ENCODE peak calls at places on chromosome 12, in five cellular contexts. F is suprapubic skin, W is fibroblast of mammary gland, E is left ventricle myocardium inferior, B is heart right ventricle. G is an unnamed sample.

GRCh38 chr12:76455582-76456345 is 103.8 kb downstream of the OSBPL8 start:
- DNase-seq in F (no peak), W (peak; percentile 91), E (no peak), B (no peak), G (peak; percentile 56)

GRCh38 chr12:2051700-2052625 is 824 bp upstream of the CACNA1C start:
- DNase-seq in F (no peak), W (no peak), E (no peak), B (no peak), G (no peak)

GRCh38 chr12:26741828-26742227 is 91.2 kb downstream of the ITPR2 start:
- DNase-seq in F (no peak), W (no peak), E (no peak), B (no peak), G (no peak)

GRCh38 chr12:109529618-109530300 is 43.5 kb downstream of the MMAB start:
- DNase-seq in F (no peak), W (no peak), E (no peak), B (no peak), G (no peak)

GRCh38 chr12:93773122-93773871 is 96.1 kb downstream of the CRADD start:
- DNase-seq in F (no peak), W (peak; percentile 93), E (no peak), B (no peak), G (no peak)

GRCh38 chr12:124747426-124748161 is 116.1 kb downstream of the SCARB1 start:
- DNase-seq in F (no peak), W (peak; percentile 99), E (no peak), B (no peak), G (no peak)

GRCh38 chr12:123761841-123762714 is at the start of gene DNAH10:
- DNase-seq in F (no peak), W (peak; percentile 6), E (no peak), B (no peak), G (no peak)

GRCh38 chr12:131808744-131809371 is 19.3 kb upstream of the MMP17 start:
- DNase-seq in F (no peak), W (no peak), E (peak; percentile 52), B (no peak), G (no peak)

GRCh38 chr12:1429980-1430379 is 164.4 kb downstream of the FBXL14 start:
- DNase-seq in F (no peak), W (peak; percentile 99), E (no peak), B (no peak), G (peak; percentile 20)

GRCh38 chr12:40020261-40020691 is 85.6 kb downstream of the SLC2A13 start:
- DNase-seq in F (no peak), W (no peak), E (no peak), B (no peak), G (no peak)

GRCh38 chr12:26271889-26272492 is 76.6 kb downstream of the SSPN start:
- DNase-seq in F (peak; percentile 80), W (peak; percentile 91), E (peak; percentile 82), B (peak; percentile 87), G (no peak)

DNA sequence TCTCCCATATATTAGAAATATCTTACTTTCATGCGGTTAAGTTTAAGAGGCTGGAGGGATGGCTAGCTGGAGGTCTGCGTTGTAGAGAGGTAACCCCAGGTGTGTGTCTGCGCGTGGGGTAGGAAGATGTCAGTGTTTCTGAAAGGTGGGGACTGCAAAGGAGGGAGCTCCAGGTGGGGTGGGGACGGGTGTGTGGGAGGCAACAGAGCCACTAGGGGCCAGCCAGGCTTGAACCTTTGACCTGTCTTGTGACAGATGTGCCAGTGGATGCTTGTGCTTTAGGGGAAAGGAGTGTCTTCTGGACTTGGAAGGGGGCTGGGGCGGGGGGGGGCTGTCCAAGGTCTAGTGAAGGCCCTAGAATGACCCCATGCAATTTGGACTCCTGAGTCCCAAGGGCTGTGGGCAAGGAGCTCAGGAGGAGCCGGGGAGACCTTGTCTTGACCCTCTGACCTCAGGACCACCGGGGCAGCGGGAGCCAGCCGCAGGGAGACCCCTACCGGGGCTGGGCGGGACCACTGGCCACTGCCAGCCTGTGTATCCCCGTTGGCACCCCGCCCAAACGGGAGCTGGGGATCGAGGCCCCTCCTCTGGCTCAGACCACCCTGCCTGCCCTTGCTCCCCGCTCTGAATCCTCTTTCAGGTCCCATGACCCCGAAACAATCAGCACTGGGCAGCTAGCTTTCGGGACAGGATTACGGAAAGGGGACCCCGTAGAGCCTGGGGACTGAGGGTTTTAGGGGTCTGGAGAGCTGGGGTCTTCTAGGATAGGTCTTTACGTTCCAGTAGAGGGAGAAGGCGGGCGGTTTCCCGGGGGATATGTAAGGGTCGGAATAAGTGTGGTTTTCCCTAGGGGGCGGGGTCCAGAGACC is 1.1 kb downstream of the GLI1 start:
- DNase-seq in F (no peak), W (no peak), E (no peak), B (no peak), G (no peak)
- TF ChIP-seq CTCF in F (no peak), W (no peak), E (no peak), B (no peak), G (no peak)

GRCh38 chr12:104680070-104680469 is 223.3 kb downstream of the CHST11 start:
- DNase-seq in F (no peak), W (no peak), E (no peak), B (no peak), G (no peak)
- TF ChIP-seq CTCF in F (no peak), W (peak; percentile 36), E (peak; percentile 22), B (no peak), G (peak; percentile 20)

DNA sequence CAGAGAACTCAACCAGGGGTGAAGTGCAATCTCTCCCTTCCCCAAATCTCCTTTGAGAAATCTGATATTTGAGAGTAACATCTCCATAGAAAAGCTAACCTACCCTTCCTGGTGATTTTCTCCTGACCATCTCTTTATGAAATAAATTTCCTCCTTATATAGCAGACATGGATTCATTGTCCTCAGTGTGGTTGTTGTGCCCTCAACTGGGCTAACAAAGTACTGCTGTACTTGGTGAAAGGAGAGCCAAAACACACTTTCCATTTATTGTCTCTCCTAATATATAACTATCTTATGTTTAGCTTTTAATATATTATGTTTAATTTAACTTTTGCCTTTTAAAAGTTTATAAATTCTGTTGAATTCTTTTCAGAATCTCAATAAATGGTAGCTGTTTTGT is 65.1 kb upstream of the SLCO1B1 start:
- DNase-seq in F (no peak), W (no peak), E (no peak), B (no peak), G (no peak)
- TF ChIP-seq CTCF in F (no peak), W (no peak), E (peak; percentile 51), B (no peak), G (no peak)

GRCh38 chr12:80472912-80473500 is 29.0 kb downstream of the PTPRQ start:
- DNase-seq in F (no peak), W (peak; percentile 90), E (no peak), B (no peak), G (peak; percentile 39)
- TF ChIP-seq CTCF in F (no peak), W (peak; percentile 53), E (peak; percentile 50), B (peak; percentile 30), G (peak; percentile 53)

GRCh38 chr12:69096669-69097364 is 142.6 kb upstream of the CPSF6 start:
- DNase-seq in F (no peak), W (peak; percentile 18), E (no peak), B (no peak), G (no peak)
- TF ChIP-seq CTCF in F (no peak), W (no peak), E (no peak), B (no peak), G (no peak)

GRCh38 chr12:63318313-63318712 is 167.3 kb upstream of the AVPR1A start:
- DNase-seq in F (no peak), W (no peak), E (no peak), B (no peak), G (no peak)

GRCh38 chr12:63317447-63317846 is 166.4 kb upstream of the AVPR1A start:
- DNase-seq in F (no peak), W (no peak), E (no peak), B (no peak), G (no peak)

GRCh38 chr12:63317880-63318279 is 166.9 kb upstream of the AVPR1A start:
- DNase-seq in F (no peak), W (no peak), E (no peak), B (no peak), G (no peak)

GRCh38 chr12:63308701-63309100 is 157.7 kb upstream of the AVPR1A start:
- DNase-seq in F (no peak), W (peak; percentile 50), E (no peak), B (peak; percentile 17), G (no peak)

DNA sequence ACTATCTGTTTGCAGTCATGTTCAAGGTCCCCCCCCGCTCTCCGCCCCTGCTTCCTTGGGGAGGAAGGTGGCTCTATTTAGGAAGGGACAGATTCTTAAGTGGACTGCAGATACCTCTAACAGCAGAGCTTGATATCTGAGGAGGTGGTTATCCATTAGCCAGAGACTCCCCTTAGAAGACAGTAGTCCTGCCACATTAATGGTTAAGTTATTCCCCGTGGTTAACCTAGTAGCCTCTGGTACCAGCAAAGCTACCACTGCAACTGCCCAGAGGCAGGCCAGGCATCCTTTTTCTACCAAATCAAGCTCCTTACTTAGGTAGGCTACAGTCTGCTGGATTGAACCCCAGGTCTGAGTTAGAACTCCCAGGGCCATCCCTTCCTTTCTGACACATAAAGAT is 162.1 kb upstream of the AVPR1A start:
- DNase-seq in F (no peak), W (no peak), E (no peak), B (no peak), G (no peak)
- TF ChIP-seq CTCF in F (no peak), W (no peak), E (no peak), B (no peak), G (no peak)

GRCh38 chr12:3199551-3200031 is 122.4 kb downstream of the TSPAN9 start:
- DNase-seq in F (no peak), W (peak; percentile 35), E (no peak), B (peak; percentile 51), G (no peak)

GRCh38 chr12:3202734-3203446 is 125.7 kb downstream of the TSPAN9 start:
- DNase-seq in F (no peak), W (peak; percentile 40), E (no peak), B (peak; percentile 71), G (no peak)

GRCh38 chr12:3200032-3200617 is 122.9 kb downstream of the TSPAN9 start:
- DNase-seq in F (no peak), W (peak; percentile 26), E (peak; percentile 63), B (peak; percentile 68), G (no peak)

GRCh38 chr12:3201741-3202500 is 124.7 kb downstream of the TSPAN9 start:
- DNase-seq in F (no peak), W (peak; percentile 12), E (peak; percentile 60), B (peak; percentile 63), G (no peak)

DNA sequence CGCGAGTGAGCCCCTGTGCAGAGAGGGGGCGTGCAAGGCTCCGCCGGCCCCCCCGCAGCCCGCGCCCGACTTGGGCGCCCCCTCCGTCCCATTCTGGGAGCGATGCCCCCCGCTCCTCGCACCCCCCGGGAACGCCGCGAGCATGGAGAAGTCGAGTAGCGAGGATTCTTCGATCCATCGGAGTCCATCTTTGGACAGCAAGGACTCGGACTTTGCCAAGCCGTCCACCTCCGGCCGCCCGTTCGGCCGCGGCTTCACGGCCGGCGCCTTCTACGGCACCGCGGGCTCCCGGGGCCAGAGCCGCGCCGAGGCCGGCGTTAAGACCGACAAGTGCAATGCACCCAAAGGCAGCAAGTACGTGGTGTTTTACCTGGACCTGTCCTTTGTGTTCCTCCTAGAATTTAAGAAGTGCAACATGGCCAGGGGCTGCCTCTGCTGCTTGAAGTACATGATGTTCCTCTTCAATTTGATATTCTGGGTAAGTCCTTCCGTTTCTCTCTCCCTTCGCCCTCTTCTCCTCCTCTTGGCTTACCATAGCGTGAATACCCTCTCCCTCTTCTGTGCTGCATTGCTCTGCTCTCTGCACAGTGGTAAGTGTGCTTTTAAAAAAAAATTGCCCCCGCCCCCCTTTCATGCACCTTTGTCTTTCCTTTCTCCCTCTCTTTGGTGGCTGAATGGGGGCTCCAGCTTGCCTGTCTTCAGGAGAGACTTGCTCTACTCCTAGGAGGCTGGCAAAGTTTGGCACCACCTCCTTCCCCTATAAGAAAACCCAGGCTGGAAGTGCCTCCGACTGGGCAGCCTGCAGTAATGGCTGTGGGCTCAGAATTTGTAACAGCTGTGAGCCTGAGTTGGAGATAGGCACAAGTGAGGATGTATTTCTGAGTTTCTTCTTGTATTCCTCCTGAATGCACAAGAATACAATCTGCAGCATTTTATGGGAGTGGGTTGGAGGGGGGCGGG is 123.9 kb downstream of the TSPAN9 start:
- DNase-seq in F (no peak), W (peak; percentile 12), E (no peak), B (no peak), G (no peak)
- TF ChIP-seq CTCF in F (no peak), W (no peak), E (no peak), B (no peak), G (no peak)